ENCODE peak calls at places on chromosomes 5 and 9, in four cellular contexts. M is A549, Y is IMR-90, E is OCI-LY7. B is an unnamed sample.

GRCh38 chr9:95509851-95510529 is 6.8 kb downstream of the PTCH1 start:
- DNase-seq in M (no peak), Y (no peak), E (peak; percentile 18), B (no peak)

GRCh38 chr5:21398511-21398910 is 1410.5 kb upstream of the CDH18 start:
- DNase-seq in M (no peak), Y (no peak), E (no peak), B (no peak)

GRCh38 chr5:96434201-96434645 is 1.2 kb upstream of the PCSK1 start:
- DNase-seq in M (peak; percentile 47), Y (peak; percentile 74), E (peak; percentile 5), B (peak; percentile 75)

GRCh38 chr5:133698259-133698554 is 85.9 kb upstream of the FSTL4 start:
- DNase-seq in M (no peak), Y (no peak), E (no peak), B (no peak)

GRCh38 chr5:43008369-43009158 is 31.6 kb downstream of the ANXA2R start:
- DNase-seq in M (peak; percentile 98), Y (peak; percentile 93), E (peak; percentile 96), B (peak; percentile 93)

GRCh38 chr5:16550316-16550952 is 66.4 kb downstream of the RETREG1 start:
- DNase-seq in M (peak; percentile 76), Y (peak; percentile 49), E (peak; percentile 70), B (peak; percentile 30)

GRCh38 chr9:34374905-34375552 is 1.7 kb downstream of the MYORG start:
- DNase-seq in M (peak; percentile 63), Y (no peak), E (peak; percentile 24), B (no peak)

GRCh38 chr5:76952795-76953536 is at the start of gene CRHBP:
- DNase-seq in M (no peak), Y (no peak), E (no peak), B (no peak)

GRCh38 chr9:88978034-88978433 is 13.2 kb upstream of the S1PR3 start:
- DNase-seq in M (no peak), Y (no peak), E (no peak), B (no peak)

GRCh38 chr5:116788851-116789403 is 214.3 kb upstream of the SEMA6A start:
- DNase-seq in M (no peak), Y (no peak), E (no peak), B (no peak)

GRCh38 chr5:158832736-158833135 is 267.0 kb downstream of the EBF1 start:
- DNase-seq in M (peak; percentile 38), Y (no peak), E (no peak), B (no peak)

GRCh38 chr9:104831681-104832080 is 67.8 kb downstream of the NIPSNAP3B start:
- DNase-seq in M (peak; percentile 4), Y (peak; percentile 79), E (no peak), B (no peak)

GRCh38 chr9:70083429-70083828 is 39.8 kb downstream of the MAMDC2 start:
- DNase-seq in M (no peak), Y (no peak), E (no peak), B (no peak)

GRCh38 chr5:150278046-150278760 is 11.4 kb downstream of the CAMK2A start:
- DNase-seq in M (no peak), Y (peak; percentile 40), E (no peak), B (no peak)

GRCh38 chr9:96340707-96341106 is 38.7 kb upstream of the HSD17B3 start:
- DNase-seq in M (no peak), Y (no peak), E (no peak), B (no peak)

GRCh38 chr9:5549671-5550650 is 39.6 kb downstream of the PDCD1LG2 start:
- DNase-seq in M (no peak), Y (peak; percentile 70), E (no peak), B (no peak)

GRCh38 chr5:74540582-74540981 is 99.9 kb downstream of the ENC1 start:
- DNase-seq in M (no peak), Y (no peak), E (no peak), B (no peak)

GRCh38 chr9:35549466-35549865 is 55.6 kb upstream of the TESK1 start:
- DNase-seq in M (no peak), Y (no peak), E (no peak), B (no peak)

GRCh38 chr5:173825215-173825865 is 62.8 kb upstream of the CPEB4 start:
- DNase-seq in M (peak; percentile 20), Y (no peak), E (no peak), B (no peak)

GRCh38 chr9:119811030-119811429 is 441.8 kb upstream of the BRINP1 start:
- DNase-seq in M (peak; percentile 42), Y (peak; percentile 1), E (no peak), B (no peak)

GRCh38 chr5:177495243-177496060 is 2.0 kb downstream of the PDLIM7 start:
- DNase-seq in M (peak; percentile 72), Y (peak; percentile 88), E (peak; percentile 16), B (no peak)

GRCh38 chr5:84378961-84379360 is 5.7 kb downstream of the EDIL3 start:
- DNase-seq in M (no peak), Y (peak; percentile 74), E (no peak), B (no peak)

GRCh38 chr9:137506702-137507171 is 43.5 kb downstream of the PNPLA7 start:
- DNase-seq in M (no peak), Y (peak; percentile 38), E (no peak), B (no peak)

GRCh38 chr5:72308853-72309191 is 11.2 kb downstream of the MRPS27 start:
- DNase-seq in M (no peak), Y (no peak), E (no peak), B (peak; percentile 23)

GRCh38 chr5:72320022-72320898 is at the start of the genes MRPS27 and PTCD2:
- DNase-seq in M (peak; percentile 99), Y (peak; percentile 99), E (peak; percentile 99), B (peak; percentile 96)

GRCh38 chr5:72314571-72315172 is 5.4 kb downstream of the MRPS27 start:
- DNase-seq in M (peak; percentile 68), Y (peak; percentile 82), E (no peak), B (no peak)
- TF ChIP-seq CTCF in M (peak; percentile 20), Y (peak; percentile 29), E (peak; percentile 66), B (peak; percentile 26)

GRCh38 chr5:160269017-160269416 is 39.7 kb downstream of the FABP6 start:
- DNase-seq in M (no peak), Y (peak; percentile 91), E (no peak), B (no peak)

GRCh38 chr5:160272041-160272663 is 40.2 kb downstream of the CCNJL start:
- DNase-seq in M (no peak), Y (no peak), E (no peak), B (no peak)

GRCh38 chr5:160272889-160273288 is 39.5 kb downstream of the CCNJL start:
- DNase-seq in M (no peak), Y (no peak), E (no peak), B (no peak)

GRCh38 chr5:160270704-160271103 is 41.4 kb downstream of the FABP6 start:
- DNase-seq in M (no peak), Y (no peak), E (no peak), B (no peak)

DNA sequence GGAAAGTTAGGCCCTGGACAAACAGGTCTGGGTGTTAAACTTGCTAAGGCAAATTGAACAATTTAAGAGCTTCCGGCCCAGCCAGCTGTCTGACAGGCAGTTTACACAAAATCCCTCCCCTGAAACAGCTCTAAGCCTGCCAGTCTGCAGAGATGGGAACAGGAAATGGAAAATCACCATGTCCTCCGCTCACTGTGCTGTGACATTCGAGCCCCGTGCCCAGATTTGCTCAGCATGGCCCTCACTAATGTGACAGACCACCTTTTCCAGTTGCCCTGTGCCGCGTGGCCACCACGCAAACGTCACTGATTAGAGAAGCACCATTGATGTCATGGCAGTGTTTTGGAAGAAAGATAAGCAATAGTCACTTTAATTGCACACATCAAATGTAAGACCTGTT is 41.0 kb downstream of the CCNJL start:
- DNase-seq in M (no peak), Y (no peak), E (peak; percentile 54), B (peak; percentile 51)
- H3K4me2 ChIP-seq in M (no peak overlapping the region), Y (no peak overlapping the region), E (peak overlapping the region; percentile 6), B (peak overlapping the region; percentile 45)

GRCh38 chr9:80143899-80144298 is 572.1 kb downstream of the TLE4 start:
- DNase-seq in M (no peak), Y (no peak), E (no peak), B (no peak)

GRCh38 chr9:80147866-80148265 is 576.1 kb downstream of the TLE4 start:
- DNase-seq in M (no peak), Y (no peak), E (no peak), B (no peak)

GRCh38 chr9:80146466-80146865 is 574.7 kb downstream of the TLE4 start:
- DNase-seq in M (peak; percentile 2), Y (peak; percentile 16), E (no peak), B (no peak)

GRCh38 chr9:80144856-80145255 is 573.1 kb downstream of the TLE4 start:
- DNase-seq in M (no peak), Y (no peak), E (no peak), B (no peak)
- TF ChIP-seq CTCF in M (no peak), Y (no peak), E (no peak), B (no peak)

GRCh38 chr5:5348135-5348534 is 74.3 kb upstream of the ICE1 start:
- DNase-seq in M (no peak), Y (no peak), E (no peak), B (peak; percentile 65)

GRCh38 chr5:5348576-5348975 is 73.9 kb upstream of the ICE1 start:
- DNase-seq in M (no peak), Y (no peak), E (no peak), B (no peak)

GRCh38 chr5:5351288-5352089 is 71.0 kb upstream of the ICE1 start:
- DNase-seq in M (peak; percentile 76), Y (no peak), E (no peak), B (no peak)

GRCh38 chr5:5352675-5353074 is 69.8 kb upstream of the ICE1 start:
- DNase-seq in M (no peak), Y (no peak), E (no peak), B (no peak)

GRCh38 chr5:5350101-5350500 is 72.4 kb upstream of the ICE1 start:
- DNase-seq in M (peak; percentile 82), Y (no peak), E (no peak), B (no peak)
- H3K4me2 ChIP-seq in M (peak overlapping the region; percentile 60), Y (no peak overlapping the region), E (no peak overlapping the region), B (no peak overlapping the region)